ENCODE peak calls at places on chromosomes 11 and 22, in seven cellular contexts. H is HFF-Myc; W is progenitor cell of endocrine pancreas; A is stomach; Z is mammary epithelial cell; C is A549; D is activated CD8-positive, alpha-beta T cell treated with anti-CD3 and anti-CD28 coated beads for 36 hours. N is an unnamed sample.
A peak's percentile ranks its signal among the peaks of the same experiment; 100 is the strongest.

GRCh38 chr22:44931077-44931540 is 78.7 kb downstream of the PHF21B start:
- DNase-seq in C (no peak), W (no peak), A (no peak), D (no peak), H (peak; percentile 2), Z (no peak), N (no peak)

GRCh38 chr11:111745719-111746504 is 20.3 kb downstream of the PPP2R1B start:
- DNase-seq in H (no peak), C (no peak), W (no peak), D (no peak), Z (no peak), A (no peak), N (no peak)

GRCh38 chr11:134802116-134802515 is 390.1 kb upstream of the B3GAT1 start:
- DNase-seq in A (no peak), W (no peak), H (no peak), C (no peak), Z (no peak), D (no peak), N (no peak)

GRCh38 chr11:94740975-94741707 is 27.0 kb upstream of the AMOTL1 start:
- DNase-seq in C (peak; percentile 84), H (peak; percentile 60), A (no peak), D (peak; percentile 5), W (no peak), Z (peak; percentile 69), N (peak; percentile 53)

GRCh38 chr22:29108137-29108536 is 35.3 kb downstream of the KREMEN1 start:
- DNase-seq in C (peak; percentile 25), W (no peak), D (no peak), A (no peak), Z (peak; percentile 68), H (no peak), N (no peak)

GRCh38 chr22:30253205-30253852 is 6.8 kb upstream of the LIF start:
- DNase-seq in C (peak; percentile 62), H (no peak), D (no peak), A (peak; percentile 43), Z (no peak), W (no peak), N (no peak)

GRCh38 chr22:47048123-47049077 is 285.9 kb downstream of the TBC1D22A start:
- DNase-seq in W (no peak), D (no peak), C (no peak), Z (no peak), A (no peak), H (no peak), N (no peak)

GRCh38 chr22:17152340-17152739 is 6.7 kb downstream of the HDHD5 start:
- DNase-seq in D (no peak), A (no peak), W (no peak), H (no peak), C (no peak), Z (no peak), N (no peak)

GRCh38 chr11:76626266-76626665 is 44.3 kb downstream of the LRRC32 start:
- DNase-seq in C (no peak), A (no peak), W (no peak), D (no peak), Z (no peak), H (no peak), N (no peak)

GRCh38 chr11:122362381-122362780 is 246.4 kb upstream of the BLID start:
- DNase-seq in H (no peak), Z (no peak), W (no peak), D (no peak), C (no peak), A (no peak), N (no peak)

GRCh38 chr11:71379722-71380121 is 68.5 kb downstream of the DHCR7 start:
- DNase-seq in A (no peak), Z (no peak), W (no peak), H (no peak), C (no peak), D (no peak), N (no peak)

GRCh38 chr11:76083563-76084451 is 122.5 kb downstream of the WNT11 start:
- DNase-seq in C (no peak), D (no peak), H (no peak), W (no peak), Z (no peak), A (no peak), N (no peak)

GRCh38 chr11:79564288-79564925 is 123.6 kb upstream of the TENM4 start:
- DNase-seq in H (no peak), A (no peak), W (no peak), Z (no peak), C (no peak), D (no peak), N (no peak)

GRCh38 chr11:32297629-32298028 is 137.7 kb downstream of the WT1 start:
- DNase-seq in A (no peak), W (no peak), H (peak; percentile 27), C (peak; percentile 57), D (no peak), Z (peak; percentile 47), N (no peak)

GRCh38 chr11:2732261-2732939 is 32.6 kb upstream of the KCNQ1OT1 start:
- DNase-seq in H (no peak), W (no peak), Z (no peak), A (no peak), D (no peak), C (no peak), N (no peak)

GRCh38 chr22:39496131-39496838 is 5.8 kb upstream of the MIEF1 start:
- DNase-seq in W (no peak), Z (peak; percentile 31), D (peak; percentile 80), C (peak; percentile 48), H (no peak), A (peak; percentile 83), N (no peak)

GRCh38 chr11:133047036-133047800 is 485.1 kb downstream of the OPCML start:
- DNase-seq in D (no peak), C (no peak), H (no peak), A (no peak), Z (no peak), W (no peak), N (no peak)

GRCh38 chr11:46560300-46561025 is 33.4 kb downstream of the AMBRA1 start:
- DNase-seq in Z (peak; percentile 48), W (no peak), C (no peak), H (no peak), D (peak; percentile 43), A (no peak), N (no peak)

GRCh38 chr11:2517386-2518064 is 72.7 kb downstream of the KCNQ1 start:
- DNase-seq in C (no peak), W (peak; percentile 4), A (peak; percentile 16), Z (no peak), D (no peak), H (no peak), N (no peak)

GRCh38 chr11:66317766-66318575 is 1.1 kb upstream of the CD248 start:
- DNase-seq in Z (peak; percentile 48), A (peak; percentile 36), H (peak; percentile 57), W (no peak), C (no peak), D (peak; percentile 95), N (no peak)

GRCh38 chr22:44427506-44428470 is 70.2 kb downstream of the RTL6 start:
- DNase-seq in D (no peak), W (no peak), H (no peak), Z (no peak), A (no peak), C (no peak), N (no peak)

GRCh38 chr11:29914203-29914930 is 102.5 kb downstream of the KCNA4 start:
- DNase-seq in W (no peak), C (no peak), Z (peak; percentile 68), H (no peak), A (no peak), D (no peak), N (no peak)

GRCh38 chr11:79013509-79013908 is 427.3 kb downstream of the TENM4 start:
- DNase-seq in H (no peak), D (no peak), W (no peak), A (no peak), C (no peak), Z (no peak), N (no peak)

GRCh38 chr22:37455896-37456295 is 28.6 kb upstream of the ELFN2 start:
- DNase-seq in D (no peak), H (no peak), W (no peak), Z (no peak), A (no peak), C (no peak), N (no peak)

GRCh38 chr22:38202437-38203089 is 769 bp downstream of the MAFF start:
- DNase-seq in A (peak; percentile 94), C (no peak), W (peak; percentile 50), D (peak; percentile 80), H (no peak), Z (peak; percentile 76), N (no peak)

GRCh38 chr11:892106-892505 is 18.5 kb downstream of the CHID1 start:
- DNase-seq in D (no peak), W (no peak), A (no peak), Z (no peak), C (no peak), H (no peak), N (no peak)

DNA sequence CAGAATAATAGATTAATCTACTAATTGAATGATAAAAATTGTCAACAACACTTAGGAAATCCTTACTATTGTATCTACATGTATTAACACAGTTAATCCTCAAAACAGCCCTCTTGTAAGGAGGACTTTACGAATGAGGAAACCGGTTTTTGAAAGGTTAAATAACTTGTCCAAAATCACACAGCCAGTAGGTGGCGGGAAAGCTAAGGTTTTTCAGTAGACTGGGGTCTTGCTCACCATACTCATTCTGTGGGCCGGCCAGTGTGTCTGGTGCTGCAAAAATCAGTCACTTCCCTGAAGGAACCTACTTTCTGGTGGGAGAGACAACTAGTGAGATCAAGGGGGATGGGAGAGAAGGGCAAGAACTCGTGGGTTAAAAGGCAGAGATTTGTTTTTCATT is 3.8 kb downstream of the DCPS start:
- DNase-seq in D (peak; percentile 65), A (no peak), H (no peak), W (no peak), Z (peak; percentile 37), C (no peak), N (no peak)
- TF ChIP-seq CTCF in D (peak; percentile 32), A (no peak), H (peak; percentile 51), W (peak; percentile 54), Z (no peak), C (peak; percentile 18), N (peak; percentile 44)

GRCh38 chr11:93686812-93687211 is 25.3 kb downstream of the CEP295 start:
- DNase-seq in C (no peak), A (no peak), Z (no peak), H (no peak), W (no peak), D (no peak), N (no peak)
- TF ChIP-seq CTCF in C (no peak), A (no peak), Z (no peak), H (no peak), W (no peak), D (no peak), N (no peak)

DNA sequence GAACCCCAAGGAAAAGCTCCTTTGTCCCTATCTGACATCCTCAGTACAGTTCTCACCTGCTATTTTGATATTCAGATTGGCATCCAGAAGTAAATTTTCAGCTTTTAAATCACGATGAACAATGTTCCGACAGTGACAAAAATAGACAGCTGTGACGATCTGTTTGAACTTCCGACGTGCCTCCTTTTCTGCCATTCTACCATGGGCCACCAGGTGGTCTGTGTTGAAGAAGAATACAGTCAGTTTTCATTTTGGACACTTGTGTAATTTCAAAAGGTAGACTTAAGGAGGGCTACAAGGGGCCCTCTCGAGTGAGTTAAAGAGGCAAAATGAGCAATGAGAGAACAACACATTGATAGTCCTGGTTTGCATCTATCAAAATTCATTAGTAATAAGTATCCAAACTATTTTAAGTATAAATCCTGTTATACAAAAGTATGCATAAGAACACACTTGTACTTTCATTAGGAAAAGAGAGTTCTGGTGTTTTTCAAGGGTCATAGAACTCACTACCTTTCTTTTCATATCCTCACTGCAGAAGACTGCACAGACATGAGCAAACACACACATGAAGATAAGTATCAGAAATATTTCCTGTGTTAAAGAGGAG is 89.8 kb upstream of the APOA1 start:
- DNase-seq in H (no peak), C (no peak), D (peak; percentile 79), Z (no peak), A (no peak), W (no peak), N (no peak)
- TF ChIP-seq CTCF in H (peak; percentile 47), C (no peak), D (peak; percentile 79), Z (no peak), A (peak; percentile 9), W (peak; percentile 52), N (peak; percentile 33)

GRCh38 chr11:10181811-10182210 is 112.2 kb downstream of the SBF2 start:
- DNase-seq in H (peak; percentile 21), D (no peak), W (no peak), Z (no peak), A (no peak), C (peak; percentile 8), N (no peak)
- TF ChIP-seq CTCF in H (peak; percentile 3), D (no peak), W (peak; percentile 42), Z (peak; percentile 24), A (no peak), C (peak; percentile 38), N (no peak)